ENCODE peak calls at places on chromosomes 6 and 20, in five cellular contexts. J, E, T, K and W are unnamed samples.

GRCh38 chr6:29568021-29568420 is 8.5 kb upstream of the UBD start:
- DNase-seq in J (no peak), E (no peak), T (no peak), K (no peak), W (no peak)

GRCh38 chr6:169786349-169786748 is 34.9 kb downstream of the ERMARD start:
- DNase-seq in J (no peak), E (no peak), T (no peak), K (no peak), W (no peak)

GRCh38 chr6:97151611-97152010 is 131.4 kb downstream of the MMS22L start:
- DNase-seq in J (no peak), E (no peak), T (no peak), K (no peak), W (no peak)

GRCh38 chr20:45377191-45377775 is 842 bp downstream of the TP53TG5 start:
- DNase-seq in J (peak; percentile 53), E (no peak), T (no peak), K (peak; percentile 46), W (no peak)

GRCh38 chr6:30101423-30101938 is 11.4 kb downstream of the TRIM31 start:
- DNase-seq in J (no peak), E (no peak), T (no peak), K (no peak), W (no peak)

GRCh38 chr20:33668087-33668790 is 1.5 kb downstream of the ACTL10 start:
- DNase-seq in J (peak; percentile 71), E (no peak), T (peak; percentile 59), K (peak; percentile 78), W (no peak)

GRCh38 chr6:92122746-92123145 is 1296.6 kb downstream of the EPHA7 start:
- DNase-seq in J (no peak), E (peak; percentile 1), T (no peak), K (no peak), W (no peak)

GRCh38 chr20:63097336-63097831 is 90.6 kb upstream of the BHLHE23 start:
- DNase-seq in J (no peak), E (no peak), T (no peak), K (peak; percentile 5), W (no peak)

GRCh38 chr6:134701301-134701700 is 248.6 kb downstream of the ALDH8A1 start:
- DNase-seq in J (no peak), E (no peak), T (no peak), K (no peak), W (no peak)

GRCh38 chr20:35342154-35342769 is 50.0 kb upstream of the FAM83C start:
- DNase-seq in J (no peak), E (no peak), T (no peak), K (no peak), W (no peak)

GRCh38 chr20:6616421-6616820 is 151.1 kb upstream of the BMP2 start:
- DNase-seq in J (no peak), E (no peak), T (no peak), K (no peak), W (no peak)

GRCh38 chr6:150777731-150778130 is 87.8 kb upstream of the MTHFD1L start:
- DNase-seq in J (no peak), E (no peak), T (no peak), K (no peak), W (no peak)

GRCh38 chr6:46626228-46626909 is 26.2 kb downstream of the CYP39A1 start:
- DNase-seq in J (no peak), E (peak; percentile 21), T (peak; percentile 61), K (no peak), W (no peak)

GRCh38 chr20:16922834-16923233 is 174.7 kb downstream of the OTOR start:
- DNase-seq in J (no peak), E (peak; percentile 95), T (no peak), K (no peak), W (no peak)

GRCh38 chr6:132466952-132467351 is 46.0 kb downstream of the STX7 start:
- DNase-seq in J (no peak), E (peak; percentile 78), T (no peak), K (no peak), W (no peak)

GRCh38 chr6:17448165-17448564 is 54.8 kb downstream of the CAP2 start:
- DNase-seq in J (no peak), E (peak; percentile 53), T (no peak), K (no peak), W (no peak)

GRCh38 chr6:44116643-44117382 is 10.4 kb downstream of the MRPL14 start:
- DNase-seq in J (no peak), E (peak; percentile 93), T (no peak), K (no peak), W (no peak)

GRCh38 chr6:158730175-158730907 is 80.5 kb downstream of the SYTL3 start:
- DNase-seq in J (no peak), E (no peak), T (no peak), K (no peak), W (no peak)

GRCh38 chr6:36642913-36643817 is 35.3 kb upstream of the CDKN1A start:
- DNase-seq in J (peak; percentile 54), E (peak; percentile 90), T (peak; percentile 66), K (no peak), W (no peak)

GRCh38 chr6:27782703-27783236 is 129.4 kb downstream of the OR2B2 start:
- DNase-seq in J (no peak), E (no peak), T (no peak), K (no peak), W (no peak)

GRCh38 chr20:5504061-5504739 is 187.4 kb upstream of the PROKR2 start:
- DNase-seq in J (peak; percentile 49), E (no peak), T (peak; percentile 53), K (no peak), W (peak; percentile 81)

GRCh38 chr20:33835773-33836172 is 24.6 kb downstream of the CHMP4B start:
- DNase-seq in J (peak; percentile 59), E (no peak), T (peak; percentile 49), K (no peak), W (no peak)

GRCh38 chr6:106849676-106850332 is 124.7 kb downstream of the CD24 start:
- DNase-seq in J (no peak), E (no peak), T (no peak), K (no peak), W (no peak)

GRCh38 chr20:63126876-63127699 is 88.8 kb downstream of the YTHDF1 start:
- DNase-seq in J (no peak), E (no peak), T (no peak), K (no peak), W (no peak)

GRCh38 chr6:17593246-17593645 is 6.9 kb upstream of the FAM8A1 start:
- DNase-seq in J (no peak), E (no peak), T (no peak), K (no peak), W (no peak)

GRCh38 chr20:14522595-14522994 is 185.2 kb upstream of the FLRT3 start:
- DNase-seq in J (no peak), E (no peak), T (no peak), K (no peak), W (no peak)

GRCh38 chr6:169589293-169589692 is 112.5 kb downstream of the WDR27 start:
- DNase-seq in J (no peak), E (no peak), T (no peak), K (no peak), W (no peak)

GRCh38 chr6:41789937-41790502 is 2.5 kb downstream of the TOMM6 start:
- DNase-seq in J (no peak), E (no peak), T (no peak), K (no peak), W (no peak)

GRCh38 chr6:41791984-41792383 is 4.5 kb downstream of the TOMM6 start:
- DNase-seq in J (no peak), E (no peak), T (no peak), K (no peak), W (no peak)

GRCh38 chr6:41787219-41787917 is at the start of gene TOMM6:
- DNase-seq in J (peak; percentile 95), E (peak; percentile 94), T (peak; percentile 94), K (peak; percentile 99), W (peak; percentile 82)

GRCh38 chr6:41789390-41789724 is 1.9 kb downstream of the TOMM6 start:
- DNase-seq in J (no peak), E (no peak), T (no peak), K (no peak), W (no peak)

DNA sequence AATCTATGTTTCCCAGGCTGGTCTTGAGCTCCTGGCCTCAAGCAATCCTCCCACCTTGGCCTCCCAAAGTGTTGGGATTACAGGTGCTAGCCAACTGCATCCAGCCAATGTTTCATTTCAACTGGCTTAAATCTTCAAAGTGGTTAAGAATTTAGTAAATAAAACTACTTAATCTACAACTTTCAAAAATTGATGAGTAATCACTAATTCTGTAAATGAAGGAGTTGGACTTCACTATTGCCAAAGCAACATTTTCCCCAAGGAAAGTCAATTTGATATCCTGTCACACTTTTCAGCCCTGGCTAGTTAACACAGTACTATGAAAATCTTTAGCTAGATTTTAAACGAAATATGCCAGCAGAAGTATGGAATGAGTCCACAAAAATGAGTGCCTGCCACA is 3.8 kb downstream of the TOMM6 start:
- DNase-seq in J (no peak), E (no peak), T (no peak), K (no peak), W (no peak)
- H3K27ac ChIP-seq in J (no peak overlapping the region), E (no peak overlapping the region), T (no peak overlapping the region), K (no peak overlapping the region), W (no peak overlapping the region)

GRCh38 chr20:56420028-56420427 is 8.0 kb downstream of the CASS4 start:
- DNase-seq in J (no peak), E (no peak), T (no peak), K (no peak), W (no peak)

GRCh38 chr20:56414842-56415765 is 3.0 kb downstream of the CASS4 start:
- DNase-seq in J (no peak), E (peak; percentile 97), T (no peak), K (no peak), W (no peak)

GRCh38 chr20:56418385-56418861 is 6.4 kb downstream of the CASS4 start:
- DNase-seq in J (no peak), E (no peak), T (no peak), K (no peak), W (no peak)

GRCh38 chr20:56417402-56417801 is 5.3 kb downstream of the CASS4 start:
- DNase-seq in J (no peak), E (no peak), T (no peak), K (no peak), W (no peak)

GRCh38 chr20:56417911-56418310 is 5.9 kb downstream of the CASS4 start:
- DNase-seq in J (no peak), E (peak; percentile 58), T (no peak), K (no peak), W (no peak)
- H3K27ac ChIP-seq in J (peak overlapping the region; percentile 76), E (peak overlapping the region; percentile 89), T (peak overlapping the region; percentile 62), K (no peak overlapping the region), W (peak overlapping the region; percentile 80)

DNA sequence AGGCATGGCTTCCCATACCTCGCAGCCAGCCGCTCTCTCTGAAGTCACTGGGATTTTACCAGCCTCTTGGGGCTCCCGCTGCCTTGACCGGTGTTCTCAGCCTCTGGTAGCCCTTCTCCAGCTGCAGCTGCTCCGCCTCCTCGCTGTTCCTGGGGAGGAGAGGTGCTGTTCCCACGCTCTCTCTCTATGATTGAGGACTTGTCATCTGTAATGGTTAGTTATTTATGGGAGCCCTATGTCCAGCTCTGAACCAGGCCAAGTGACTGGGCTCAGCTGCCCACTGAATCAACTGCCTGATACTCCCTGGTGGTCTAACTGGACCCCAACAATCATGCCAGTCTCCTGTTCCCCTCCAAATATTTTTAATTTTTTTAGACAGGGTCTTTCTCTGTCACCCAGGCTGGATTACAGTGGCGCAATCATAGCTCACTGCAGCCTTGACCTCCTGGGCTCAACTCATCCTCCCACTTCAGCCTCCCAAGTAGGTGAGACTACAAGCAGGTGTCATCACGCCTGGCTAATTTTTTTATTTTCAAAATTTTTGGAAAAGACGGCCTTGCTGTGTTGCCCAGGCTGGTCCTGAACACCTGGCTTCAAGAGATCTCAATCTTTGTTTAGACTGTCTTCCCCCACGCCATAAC is 4.8 kb upstream of the SLC4A11 start:
- DNase-seq in J (no peak), E (no peak), T (no peak), K (no peak), W (no peak)
- H3K27ac ChIP-seq in J (no peak overlapping the region), E (no peak overlapping the region), T (no peak overlapping the region), K (no peak overlapping the region), W (no peak overlapping the region)

GRCh38 chr6:34953084-34954025 is 64.3 kb downstream of the ANKS1A start:
- DNase-seq in J (no peak), E (peak; percentile 80), T (no peak), K (no peak), W (no peak)
- H3K27ac ChIP-seq in J (peak overlapping the region; percentile 44), E (no peak overlapping the region), T (no peak overlapping the region), K (no peak overlapping the region), W (no peak overlapping the region)